ENCODE peak calls at places on chromosomes 16 and 17, in six cellular contexts. M is GM12878, T is HCT116, I is SK-N-SH, U is HepG2, C is K562. S is an unnamed sample.

GRCh38 chr17:4514206-4514605 is 15.5 kb downstream of the SPNS2 start:
- DNase-seq in M (no peak), T (no peak), I (no peak), U (no peak), C (no peak), S (no peak)

GRCh38 chr16:1832831-1833454 is 5.9 kb downstream of the FAHD1 start:
- DNase-seq in M (no peak), T (no peak), I (no peak), U (peak), C (peak), S (no peak)

GRCh38 chr16:14529010-14529669 is 100.9 kb downstream of the PARN start:
- DNase-seq in M (peak), T (peak), I (peak), U (peak), C (peak), S (peak)

GRCh38 chr17:72334205-72334604 is 213.4 kb downstream of the SOX9 start:
- DNase-seq in M (no peak), T (no peak), I (no peak), U (no peak), C (no peak), S (no peak)

GRCh38 chr16:74608944-74609343 is 2.0 kb upstream of the GLG1 start:
- DNase-seq in M (no peak), T (no peak), I (no peak), U (no peak), C (no peak), S (no peak)

GRCh38 chr17:47967607-47968252 is 3.2 kb upstream of the CDK5RAP3 start:
- DNase-seq in M (no peak), T (peak), I (no peak), U (no peak), C (no peak), S (no peak)

GRCh38 chr16:67528222-67528869 is at the start of gene RIPOR1:
- DNase-seq in M (no peak), T (no peak), I (peak), U (peak), C (peak), S (no peak)

GRCh38 chr16:10561425-10561824 is 19.0 kb downstream of the EMP2 start:
- DNase-seq in M (no peak), T (no peak), I (no peak), U (no peak), C (no peak), S (no peak)

GRCh38 chr16:47664653-47665325 is 203.7 kb downstream of the PHKB start:
- DNase-seq in M (no peak), T (no peak), I (no peak), U (peak), C (no peak), S (no peak)

GRCh38 chr16:10181196-10182162 is 749 bp downstream of the GRIN2A start:
- DNase-seq in M (no peak), T (peak), I (peak), U (peak), C (peak), S (peak)

GRCh38 chr16:88560722-88561484 is 9.3 kb upstream of the ZC3H18 start:
- DNase-seq in M (no peak), T (no peak), I (no peak), U (peak), C (peak), S (no peak)

GRCh38 chr17:74271902-74272563 is 2.0 kb upstream of the DNAI2 start:
- DNase-seq in M (no peak), T (no peak), I (no peak), U (no peak), C (no peak), S (no peak)

GRCh38 chr17:9824094-9824493 is 1.6 kb upstream of the GLP2R start:
- DNase-seq in M (no peak), T (no peak), I (no peak), U (no peak), C (peak), S (no peak)

GRCh38 chr16:14337303-14338191 is 266.4 kb downstream of the MRTFB start:
- DNase-seq in M (no peak), T (no peak), I (no peak), U (peak), C (no peak), S (no peak)

GRCh38 chr16:30112197-30113030 is 923 bp downstream of the GDPD3 start:
- DNase-seq in M (no peak), T (no peak), I (peak), U (peak), C (peak), S (no peak)

GRCh38 chr17:59641799-59642484 is 22.2 kb downstream of the CLTC start:
- DNase-seq in M (peak), T (no peak), I (no peak), U (no peak), C (no peak), S (no peak)

GRCh38 chr17:47338026-47338425 is 14.3 kb downstream of the EFCAB13 start:
- DNase-seq in M (no peak), T (no peak), I (no peak), U (no peak), C (no peak), S (no peak)

GRCh38 chr17:7840441-7840840 is 6.4 kb downstream of the KDM6B start:
- DNase-seq in M (no peak), T (no peak), I (no peak), U (no peak), C (no peak), S (no peak)

GRCh38 chr17:850828-851759 is 68.9 kb downstream of the MRM3 start:
- DNase-seq in M (no peak), T (no peak), I (peak), U (no peak), C (no peak), S (no peak)

GRCh38 chr16:56855936-56856335 is 9.1 kb upstream of the SLC12A3 start:
- DNase-seq in M (no peak), T (no peak), I (no peak), U (no peak), C (no peak), S (no peak)

GRCh38 chr16:1884155-1884760 is 12.3 kb upstream of the MEIOB start:
- DNase-seq in M (no peak), T (peak), I (peak), U (peak), C (peak), S (no peak)

GRCh38 chr17:76716146-76716833 is 5.5 kb upstream of the MXRA7 start:
- DNase-seq in M (no peak), T (no peak), I (no peak), U (no peak), C (no peak), S (no peak)

GRCh38 chr17:68910256-68910705 is 44.9 kb downstream of the ABCA8 start:
- DNase-seq in M (no peak), T (no peak), I (no peak), U (no peak), C (no peak), S (no peak)

GRCh38 chr17:4854181-4854681 is 21.1 kb downstream of the MINK1 start:
- DNase-seq in M (no peak), T (no peak), I (no peak), U (peak), C (no peak), S (no peak)

GRCh38 chr17:65522751-65523404 is 38.6 kb downstream of the AXIN2 start:
- DNase-seq in M (no peak), T (no peak), I (no peak), U (no peak), C (no peak), S (no peak)

GRCh38 chr16:50215680-50216079 is 50.7 kb upstream of the ADCY7 start:
- DNase-seq in M (no peak), T (no peak), I (no peak), U (no peak), C (no peak), S (no peak)

GRCh38 chr17:20072692-20072992 is 63.5 kb downstream of the SPECC1 start:
- DNase-seq in M (no peak), T (no peak), I (no peak), U (no peak), C (no peak), S (no peak)

GRCh38 chr16:79599837-79600635 is 501 bp downstream of the MAF start:
- DNase-seq in M (no peak), T (no peak), I (peak), U (no peak), C (peak), S (no peak)

GRCh38 chr17:36890398-36891190 is 46.7 kb upstream of the LHX1 start:
- DNase-seq in M (no peak), T (no peak), I (peak), U (no peak), C (no peak), S (no peak)

GRCh38 chr17:36888236-36888957 is 48.9 kb upstream of the LHX1 start:
- DNase-seq in M (no peak), T (no peak), I (no peak), U (no peak), C (no peak), S (no peak)

GRCh38 chr17:36889955-36890354 is 47.3 kb upstream of the LHX1 start:
- DNase-seq in M (no peak), T (no peak), I (peak), U (no peak), C (no peak), S (no peak)

GRCh38 chr17:36892112-36892838 is 45.0 kb upstream of the LHX1 start:
- DNase-seq in M (no peak), T (peak), I (no peak), U (peak), C (no peak), S (no peak)
- TF ChIP-seq CTCF in M (peak), T (peak), I (no peak), U (peak), C (no peak), S (no peak)

GRCh38 chr17:28725166-28725659 is 820 bp downstream of the TLCD1 start:
- DNase-seq in M (no peak), T (peak), I (no peak), U (peak), C (no peak), S (no peak)

GRCh38 chr17:28726912-28727726 is 1.1 kb upstream of the TLCD1 start:
- DNase-seq in M (peak), T (peak), I (peak), U (peak), C (peak), S (no peak)

GRCh38 chr17:28726396-28726911 is 421 bp upstream of the TLCD1 start:
- DNase-seq in M (no peak), T (peak), I (no peak), U (peak), C (no peak), S (no peak)

GRCh38 chr17:28724500-28725165 is 1.4 kb downstream of the TLCD1 start:
- DNase-seq in M (no peak), T (no peak), I (no peak), U (no peak), C (no peak), S (no peak)

DNA sequence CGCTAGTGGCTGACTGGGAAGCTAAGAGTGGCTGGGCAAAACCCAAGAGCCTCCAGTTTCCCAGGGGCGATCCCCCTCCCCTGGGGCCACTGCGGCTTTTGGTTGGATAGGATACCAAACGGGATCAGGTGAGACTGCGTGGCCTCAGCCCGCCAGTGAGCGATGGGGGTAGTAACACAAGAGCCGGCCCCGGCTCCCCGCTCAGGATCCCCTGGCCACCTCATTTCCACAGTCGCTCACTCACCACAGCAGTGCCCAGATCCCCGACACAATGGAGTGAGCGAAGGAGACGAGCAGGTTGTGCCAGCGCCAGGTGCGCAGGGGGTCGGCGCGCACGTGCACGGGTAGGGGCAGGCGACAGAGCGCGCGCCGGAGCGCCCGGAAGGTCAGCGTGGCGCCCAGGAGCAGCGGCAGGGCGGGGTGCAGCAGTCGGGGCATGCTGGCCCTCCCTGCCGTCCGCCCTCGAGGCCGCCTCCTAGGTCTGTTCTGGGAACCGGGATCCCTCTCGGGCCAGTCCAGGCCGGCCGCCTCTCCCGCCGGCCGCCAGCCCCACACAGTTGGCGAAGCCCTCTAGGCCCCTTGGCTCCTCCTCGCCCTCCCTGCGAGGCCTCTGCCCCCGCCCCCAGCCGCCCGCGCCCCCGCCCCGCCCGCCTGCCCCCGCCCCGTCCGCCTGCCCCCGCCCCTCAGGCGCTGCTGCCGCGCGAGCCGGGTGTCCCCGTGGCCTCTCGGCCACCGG is at the start of gene TLCD1:
- DNase-seq in M (no peak), T (no peak), I (peak), U (peak), C (peak), S (no peak)
- TF ChIP-seq REST in M (no peak), T (no peak), I (no peak), U (no peak), C (no peak), S (no peak)

GRCh38 chr16:11784048-11784780 is 12.8 kb downstream of the ZC3H7A start:
- DNase-seq in M (no peak), T (no peak), I (no peak), U (no peak), C (no peak), S (no peak)

GRCh38 chr16:11779074-11779473 is 18.0 kb downstream of the ZC3H7A start:
- DNase-seq in M (no peak), T (no peak), I (no peak), U (no peak), C (no peak), S (no peak)

GRCh38 chr16:11780988-11781680 is 15.9 kb downstream of the ZC3H7A start:
- DNase-seq in M (no peak), T (no peak), I (peak), U (no peak), C (no peak), S (no peak)

GRCh38 chr16:11781773-11782172 is 15.3 kb downstream of the ZC3H7A start:
- DNase-seq in M (peak), T (no peak), I (peak), U (no peak), C (no peak), S (no peak)

GRCh38 chr16:11783319-11784047 is 13.6 kb downstream of the ZC3H7A start:
- DNase-seq in M (peak), T (no peak), I (no peak), U (no peak), C (peak), S (no peak)
- TF ChIP-seq SIN3A in M (peak), T (no peak), I (no peak), U (no peak), C (no peak), S (no peak)

GRCh38 chr17:83050651-83051422 is 28.6 kb upstream of the METRNL start:
- DNase-seq in M (no peak), T (no peak), I (peak), U (no peak), C (no peak), S (no peak)

GRCh38 chr17:83053021-83053778 is 26.2 kb upstream of the METRNL start:
- DNase-seq in M (no peak), T (no peak), I (no peak), U (no peak), C (no peak), S (no peak)

GRCh38 chr17:83052241-83052564 is 27.2 kb upstream of the METRNL start:
- DNase-seq in M (no peak), T (no peak), I (no peak), U (no peak), C (no peak), S (no peak)

GRCh38 chr17:83053779-83054451 is 25.5 kb upstream of the METRNL start:
- DNase-seq in M (no peak), T (no peak), I (no peak), U (no peak), C (no peak), S (no peak)

DNA sequence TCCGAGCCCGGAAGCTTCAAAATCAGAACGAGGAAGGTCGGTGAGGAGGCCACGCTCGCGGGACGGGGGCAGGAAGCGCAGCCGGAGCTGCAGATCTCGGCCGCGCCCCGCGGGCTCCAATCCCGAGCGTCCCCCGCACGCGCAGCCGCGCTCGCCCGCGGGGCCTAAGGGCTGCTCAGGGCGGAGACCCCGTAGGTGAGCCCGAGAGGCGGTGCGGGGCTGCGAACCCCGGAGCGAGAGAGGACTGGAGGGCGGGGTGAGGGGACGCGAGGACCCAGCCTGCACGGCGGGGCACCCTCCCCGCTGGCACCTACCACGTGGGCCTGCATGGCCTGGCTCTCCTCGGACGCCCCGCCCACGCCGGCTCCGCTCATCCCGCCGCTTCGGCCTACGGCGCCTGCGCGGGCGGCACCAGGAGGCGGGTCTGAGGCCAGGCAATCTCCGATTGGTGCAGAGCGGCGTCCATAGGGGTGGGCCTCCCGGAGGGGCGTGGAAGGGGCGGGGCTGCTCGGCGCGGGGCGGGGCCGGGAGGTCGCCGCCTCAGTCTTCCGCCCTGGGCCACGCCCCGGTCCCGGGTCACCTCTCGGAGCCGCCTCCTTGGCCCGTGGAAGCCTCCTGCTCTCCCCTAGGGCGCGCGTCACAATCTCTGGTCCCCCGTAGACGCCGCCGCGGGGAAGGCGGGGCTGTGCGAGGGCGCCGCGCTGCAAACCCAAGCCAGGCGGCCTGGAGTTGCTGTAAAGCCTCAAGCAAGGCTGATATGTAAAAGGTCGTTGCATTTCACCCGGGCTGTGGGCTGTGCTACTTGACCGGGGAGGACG is 27.8 kb upstream of the METRNL start:
- DNase-seq in M (peak), T (peak), I (peak), U (peak), C (peak), S (peak)
- TF ChIP-seq CTCF in M (no peak), T (no peak), I (no peak), U (peak), C (peak), S (no peak)